ENCODE peak calls at places on chromosome 15, in nine cellular contexts. Z is left lung, E is cardiac muscle cell, N is IMR-90, L is PC-3, B is uterus, M is lower lobe of right lung, S is hepatocyte, W is PC-9. J is an unnamed sample.

GRCh38 chr15:45181491-45182285 is 6.1 kb downstream of the SHF start:
- DNase-seq in Z (no peak), E (no peak), N (no peak), W (no peak), S (no peak), B (no peak), M (no peak), L (no peak), J (no peak)

GRCh38 chr15:76815421-76815820 is 89.7 kb downstream of the SCAPER start:
- DNase-seq in L (no peak), E (no peak), W (no peak), B (no peak), M (no peak), S (no peak), Z (no peak), N (no peak), J (no peak)

GRCh38 chr15:93478922-93479321 is 389.9 kb upstream of the RGMA start:
- DNase-seq in N (no peak), L (no peak), Z (no peak), M (no peak), B (no peak), S (peak; percentile 47), W (no peak), E (no peak), J (no peak)

GRCh38 chr15:55196011-55196410 is 730 bp downstream of the RSL24D1 start:
- DNase-seq in B (no peak), N (peak; percentile 4), L (no peak), Z (no peak), M (no peak), E (no peak), S (no peak), W (no peak), J (peak; percentile 11)

GRCh38 chr15:78739996-78740903 is 71.0 kb downstream of the ADAMTS7 start:
- DNase-seq in W (peak; percentile 73), N (peak; percentile 23), Z (no peak), S (peak; percentile 68), E (peak; percentile 86), B (no peak), L (peak; percentile 66), M (peak; percentile 72), J (peak; percentile 82)

GRCh38 chr15:88624971-88625290 is 3.8 kb downstream of the AEN start:
- DNase-seq in B (no peak), N (no peak), L (no peak), E (no peak), S (no peak), W (no peak), Z (no peak), M (no peak), J (no peak)

GRCh38 chr15:75107905-75108838 is 84.8 kb downstream of the PPCDC start:
- DNase-seq in M (peak; percentile 54), W (peak; percentile 74), B (no peak), N (peak; percentile 91), Z (peak; percentile 73), L (peak; percentile 91), S (peak; percentile 26), E (no peak), J (peak; percentile 87)

GRCh38 chr15:47750030-47750739 is 32.9 kb downstream of the SEMA6D start:
- DNase-seq in E (no peak), L (peak; percentile 73), M (no peak), W (no peak), N (peak; percentile 91), S (peak; percentile 61), Z (no peak), B (no peak), J (no peak)

GRCh38 chr15:61545763-61546162 is 316.7 kb upstream of the RORA start:
- DNase-seq in E (peak; percentile 35), B (no peak), N (no peak), M (no peak), W (no peak), Z (no peak), L (no peak), S (no peak), J (no peak)

GRCh38 chr15:95286316-95286880 is 1044.1 kb upstream of the NR2F2 start:
- DNase-seq in L (no peak), S (no peak), Z (no peak), E (no peak), W (no peak), B (no peak), N (no peak), M (no peak), J (no peak)

GRCh38 chr15:32870240-32871033 is 152.6 kb downstream of the GREM1 start:
- DNase-seq in N (peak; percentile 100), M (no peak), B (no peak), E (no peak), S (no peak), L (peak; percentile 77), Z (no peak), W (no peak), J (peak; percentile 65)

GRCh38 chr15:49678655-49679054 is 57.8 kb downstream of the DTWD1 start:
- DNase-seq in E (no peak), N (no peak), Z (no peak), M (no peak), B (no peak), W (no peak), L (no peak), S (no peak), J (no peak)

GRCh38 chr15:75644376-75644775 is 3.3 kb upstream of the SNX33 start:
- DNase-seq in Z (no peak), N (peak; percentile 55), L (no peak), S (no peak), E (no peak), B (no peak), W (no peak), M (no peak), J (no peak)

GRCh38 chr15:60722328-60723112 is 243.6 kb upstream of the ICE2 start:
- DNase-seq in W (no peak), E (no peak), N (no peak), M (no peak), Z (no peak), L (no peak), B (no peak), S (no peak), J (no peak)

GRCh38 chr15:50687302-50687902 is 805 bp upstream of the TRPM7 start:
- DNase-seq in M (no peak), S (no peak), E (no peak), Z (no peak), L (no peak), B (no peak), W (no peak), N (no peak), J (no peak)

GRCh38 chr15:75904241-75904631 is 558 bp downstream of the FBXO22 start:
- DNase-seq in L (peak; percentile 37), N (peak; percentile 39), E (peak; percentile 60), Z (peak; percentile 45), W (no peak), B (no peak), M (peak; percentile 51), S (peak; percentile 61), J (peak; percentile 45)

GRCh38 chr15:100878601-100879000 is 1.0 kb upstream of the ALDH1A3 start:
- DNase-seq in Z (no peak), S (no peak), M (no peak), W (no peak), N (no peak), E (no peak), B (no peak), L (no peak), J (no peak)
- H3K4me3 ChIP-seq in Z (no peak overlapping the region), S (no peak overlapping the region), M (peak overlapping the region; percentile 50), W (peak overlapping the region; percentile 94), N (no peak overlapping the region), E (peak overlapping the region; percentile 33), B (peak overlapping the region; percentile 50), L (peak overlapping the region; percentile 77), J (peak overlapping the region; percentile 32)

DNA sequence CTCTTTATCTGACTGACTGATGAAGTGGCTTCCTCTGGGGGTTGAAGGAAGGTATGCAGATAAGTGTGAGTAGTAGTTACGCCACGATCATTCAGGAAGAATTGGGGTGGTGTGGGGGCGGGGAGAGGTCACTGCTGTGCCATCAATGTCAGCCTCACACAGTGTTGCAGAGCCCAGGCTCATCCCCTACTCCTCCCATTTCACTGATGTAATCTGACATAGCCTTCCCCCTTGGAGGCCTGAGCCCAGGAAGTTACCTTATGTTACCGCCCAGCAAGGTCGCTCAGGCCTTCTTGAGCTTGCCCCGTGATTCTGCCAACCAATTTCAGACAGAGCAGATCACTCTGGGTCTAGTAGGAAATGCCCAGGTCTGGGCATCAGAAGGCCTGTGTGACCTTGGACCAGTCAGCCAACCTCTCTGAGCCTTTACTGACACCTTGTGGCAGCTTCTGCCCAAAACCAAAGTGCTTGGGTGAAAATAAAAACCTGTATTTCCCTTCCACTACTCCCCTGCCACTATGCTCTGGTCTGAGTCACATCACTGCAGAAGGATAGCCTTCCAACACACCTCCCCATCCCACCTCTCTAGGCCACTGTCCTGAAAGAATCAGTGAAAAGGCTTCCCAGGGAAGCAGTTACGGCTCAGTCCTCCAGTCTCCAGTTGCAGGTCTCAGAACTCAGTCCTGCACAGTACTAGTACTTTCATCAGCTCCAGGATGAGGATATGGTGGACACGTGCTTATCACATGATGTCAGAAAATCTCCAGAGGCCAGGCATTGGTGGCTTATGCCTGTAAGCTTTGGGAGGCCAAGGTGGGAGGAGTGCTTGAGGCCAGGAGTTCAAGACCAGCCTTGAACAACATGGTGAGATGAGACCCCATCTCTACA is 28.1 kb upstream of the INSYN1 start:
- DNase-seq in L (peak; percentile 63), Z (no peak), B (no peak), M (peak; percentile 12), N (peak; percentile 21), S (no peak), E (peak; percentile 62), W (peak; percentile 8), J (peak; percentile 10)
- TF ChIP-seq CTCF in L (peak; percentile 74), Z (no peak), B (no peak), M (peak; percentile 28), N (peak; percentile 45), S (peak; percentile 19), E (peak; percentile 49), W (peak; percentile 52), J (peak; percentile 16)

GRCh38 chr15:34327906-34328305 is 9.7 kb downstream of the SLC12A6 start:
- DNase-seq in B (no peak), N (no peak), E (no peak), M (no peak), S (no peak), Z (no peak), L (no peak), W (no peak), J (peak; percentile 70)

GRCh38 chr15:34330279-34330678 is 7.3 kb downstream of the SLC12A6 start:
- DNase-seq in L (no peak), E (no peak), W (no peak), N (no peak), B (no peak), S (no peak), M (no peak), Z (no peak), J (no peak)

GRCh38 chr15:34325368-34325767 is 12.2 kb downstream of the SLC12A6 start:
- DNase-seq in L (no peak), N (no peak), W (no peak), S (no peak), B (no peak), Z (no peak), M (no peak), E (no peak), J (no peak)

GRCh38 chr15:34331809-34332208 is 5.8 kb downstream of the SLC12A6 start:
- DNase-seq in M (no peak), B (no peak), E (peak; percentile 56), W (no peak), S (no peak), Z (no peak), L (no peak), N (no peak), J (peak; percentile 53)

GRCh38 chr15:34329006-34329405 is 8.6 kb downstream of the SLC12A6 start:
- DNase-seq in M (no peak), E (no peak), B (no peak), W (no peak), N (no peak), L (no peak), S (no peak), Z (no peak), J (no peak)
- H3K4me3 ChIP-seq in M (no peak overlapping the region), E (no peak overlapping the region), B (no peak overlapping the region), W (no peak overlapping the region), N (no peak overlapping the region), L (no peak overlapping the region), S (no peak overlapping the region), Z (no peak overlapping the region), J (peak overlapping the region; percentile 3)

GRCh38 chr15:68470049-68470738 is 38.2 kb upstream of the ITGA11 start:
- DNase-seq in M (no peak), W (no peak), L (no peak), N (no peak), E (no peak), S (no peak), Z (no peak), B (no peak), J (no peak)
- TF ChIP-seq CTCF in M (no peak), W (no peak), L (no peak), N (no peak), E (no peak), S (no peak), Z (no peak), B (no peak), J (no peak)